ENCODE peak calls at places on chromosomes 5 and 9, in four cellular contexts. B, I, M and U are unnamed samples.

GRCh38 chr9:110260911-110261310 is 4.6 kb upstream of the TXN start:
- DNase-seq in B (no peak), I (no peak), M (no peak), U (no peak)

GRCh38 chr9:38467404-38467803 is 43.1 kb upstream of the IGFBPL1 start:
- DNase-seq in B (no peak), I (no peak), M (no peak), U (no peak)

GRCh38 chr9:71812385-71812784 is 44.1 kb upstream of the CEMIP2 start:
- DNase-seq in B (peak; percentile 67), I (no peak), M (no peak), U (no peak)

GRCh38 chr5:180669661-180670060 is 20.3 kb upstream of the FLT4 start:
- DNase-seq in B (no peak), I (no peak), M (peak; percentile 62), U (no peak)

GRCh38 chr5:142821027-142821732 is 51.0 kb downstream of the ARHGAP26 start:
- DNase-seq in B (no peak), I (no peak), M (no peak), U (no peak)

GRCh38 chr5:39519566-39520231 is 94.9 kb upstream of the DAB2 start:
- DNase-seq in B (no peak), I (no peak), M (no peak), U (no peak)

GRCh38 chr9:92180669-92181181 is 65.5 kb upstream of the SPTLC1 start:
- DNase-seq in B (peak; percentile 56), I (no peak), M (no peak), U (no peak)

GRCh38 chr5:66848749-66849641 is 252.8 kb downstream of the MAST4 start:
- DNase-seq in B (no peak), I (no peak), M (no peak), U (no peak)

GRCh38 chr9:92151691-92152393 is 36.6 kb upstream of the SPTLC1 start:
- DNase-seq in B (no peak), I (no peak), M (no peak), U (no peak)

GRCh38 chr5:179259731-179260323 is 85.4 kb downstream of the ADAMTS2 start:
- DNase-seq in B (no peak), I (no peak), M (no peak), U (peak; percentile 37)

GRCh38 chr5:163399923-163400322 is 37.5 kb upstream of the CCNG1 start:
- DNase-seq in B (no peak), I (no peak), M (no peak), U (no peak)

GRCh38 chr5:81842795-81843377 is 92.0 kb upstream of the SSBP2 start:
- DNase-seq in B (no peak), I (no peak), M (no peak), U (no peak)

GRCh38 chr9:114308361-114308950 is 14.4 kb upstream of the ORM1 start:
- DNase-seq in B (no peak), I (no peak), M (peak; percentile 72), U (no peak)

GRCh38 chr5:6718161-6718681 is 5.0 kb downstream of the TENT4A start:
- DNase-seq in B (no peak), I (no peak), M (peak; percentile 58), U (no peak)

DNA sequence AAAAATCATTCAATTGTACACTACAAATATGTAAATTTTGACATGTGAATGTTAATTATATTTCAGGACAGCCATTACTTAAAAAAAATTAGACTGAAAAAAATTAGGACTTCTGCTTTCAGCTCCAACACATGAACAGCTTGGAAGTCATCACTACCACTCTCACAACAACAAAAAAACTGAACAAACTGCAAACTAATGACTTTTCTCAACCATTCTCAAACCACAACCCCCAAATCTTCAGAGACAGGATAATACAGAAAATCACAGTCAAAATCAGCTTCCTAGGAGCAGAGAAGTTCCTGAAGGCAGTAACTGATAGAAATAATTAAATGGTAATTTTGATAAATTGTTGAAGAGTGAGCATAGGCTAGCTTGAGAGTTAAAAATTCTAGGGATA is 686.4 kb downstream of the TLE1 start:
- DNase-seq in B (no peak), I (no peak), M (no peak), U (no peak)
- H3K4me3 ChIP-seq in B (no peak overlapping the region), I (no peak overlapping the region), M (no peak overlapping the region), U (no peak overlapping the region)

GRCh38 chr5:55892479-55892878 is 41.3 kb downstream of the IL31RA start:
- DNase-seq in B (no peak), I (no peak), M (no peak), U (no peak)
- TF ChIP-seq POLR2A in B (no peak), I (no peak), M (no peak), U (no peak)

DNA sequence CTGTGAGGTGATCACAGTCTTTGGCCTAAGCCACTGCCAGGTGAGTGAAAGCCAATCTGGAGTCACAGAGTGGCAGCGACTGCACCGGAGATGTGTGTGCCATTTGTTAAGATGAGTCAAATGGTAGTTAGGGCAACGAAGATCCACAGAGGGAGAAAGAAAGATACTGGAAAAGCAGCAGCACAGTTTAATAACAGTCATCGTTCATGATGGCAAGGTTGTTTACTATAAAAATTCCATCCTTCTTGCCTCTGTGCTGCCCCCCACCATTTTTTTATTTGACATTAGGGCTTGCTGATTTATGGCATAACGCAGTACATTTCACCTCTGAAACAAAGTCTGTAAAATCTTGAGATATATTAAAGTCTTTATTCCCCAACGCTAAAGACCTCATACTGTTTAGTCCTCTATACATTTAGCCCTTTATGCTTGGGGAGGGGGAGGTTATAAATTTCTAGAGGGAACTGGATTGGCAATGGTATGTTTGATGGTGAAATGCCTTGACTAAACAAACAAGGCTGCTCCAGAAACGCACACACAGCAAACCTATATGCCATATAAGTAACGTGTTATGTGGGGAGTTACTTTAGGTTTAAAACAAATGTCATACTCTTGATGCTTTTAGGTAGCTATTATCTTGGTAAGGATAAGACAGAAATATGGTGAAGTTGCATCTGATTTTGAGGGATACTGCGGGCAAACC is 55.8 kb upstream of the ABL1 start:
- DNase-seq in B (no peak), I (no peak), M (no peak), U (no peak)
- H3K4me3 ChIP-seq in B (no peak overlapping the region), I (no peak overlapping the region), M (no peak overlapping the region), U (no peak overlapping the region)

DNA sequence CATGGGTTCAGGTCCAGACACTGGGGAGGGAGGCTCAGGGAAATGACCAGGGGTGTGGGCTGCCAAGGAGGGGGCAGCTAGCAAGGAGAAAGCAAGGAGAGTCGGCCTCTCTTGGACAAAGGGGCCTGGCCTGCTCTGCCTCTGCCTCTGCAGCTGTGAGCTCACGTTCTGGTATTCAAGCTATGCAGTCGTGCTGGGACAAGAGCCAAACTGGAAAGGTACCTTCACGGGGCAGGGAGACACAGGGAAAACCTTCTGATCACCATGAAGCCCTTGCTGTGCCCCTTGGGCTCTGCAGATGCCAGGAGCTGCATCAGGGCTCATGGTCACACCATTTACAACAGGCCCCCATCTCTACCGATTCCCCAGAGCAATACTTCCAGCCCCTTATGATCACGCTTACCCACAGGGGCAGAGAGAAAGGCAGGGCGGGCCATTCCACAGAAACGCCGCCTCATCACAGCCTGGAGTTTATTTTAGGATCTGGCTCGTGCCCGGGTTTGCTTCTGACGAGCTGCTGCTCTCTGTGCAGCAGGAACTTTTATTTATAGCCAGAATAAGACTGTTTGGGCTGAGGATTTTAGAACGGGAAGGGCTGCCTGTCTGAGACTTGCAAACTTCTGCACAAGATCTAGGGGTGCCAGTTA is 63.3 kb downstream of the PRRT1B start:
- DNase-seq in B (peak; percentile 90), I (peak; percentile 39), M (no peak), U (no peak)
- TF ChIP-seq POLR2A in B (no peak), I (no peak), M (no peak), U (no peak)

GRCh38 chr9:4086119-4087088 is 213.5 kb downstream of the GLIS3 start:
- DNase-seq in B (peak; percentile 43), I (no peak), M (no peak), U (no peak)

GRCh38 chr9:4081549-4081895 is 218.3 kb downstream of the GLIS3 start:
- DNase-seq in B (no peak), I (no peak), M (no peak), U (no peak)

GRCh38 chr9:4082948-4083347 is 216.9 kb downstream of the GLIS3 start:
- DNase-seq in B (no peak), I (no peak), M (no peak), U (no peak)

GRCh38 chr9:4081948-4082347 is 217.9 kb downstream of the GLIS3 start:
- DNase-seq in B (no peak), I (no peak), M (no peak), U (no peak)

DNA sequence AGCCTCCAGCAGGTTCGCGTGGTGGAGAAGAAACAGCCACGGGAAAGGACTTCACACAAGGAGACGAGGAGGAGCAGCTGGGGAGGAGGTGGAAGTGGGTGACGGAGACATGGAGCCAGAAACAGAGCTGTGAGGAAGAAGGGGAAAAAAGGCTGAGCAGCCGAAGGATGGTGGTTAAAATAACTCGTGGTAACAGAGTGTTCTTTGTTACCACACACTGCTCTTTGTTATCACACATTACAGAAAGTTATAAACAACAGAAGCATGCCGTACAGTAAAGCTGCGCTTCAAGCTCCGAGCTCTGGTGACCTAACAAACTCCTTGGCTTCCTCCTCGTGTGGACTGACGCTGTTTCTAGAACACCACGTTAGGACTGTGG is 215.4 kb downstream of the GLIS3 start:
- DNase-seq in B (peak; percentile 50), I (no peak), M (no peak), U (no peak)
- H3K4me3 ChIP-seq in B (no peak overlapping the region), I (no peak overlapping the region), M (no peak overlapping the region), U (no peak overlapping the region)

GRCh38 chr5:50667653-50668403 is 1.4 kb downstream of the PARP8 start:
- DNase-seq in B (peak; percentile 74), I (no peak), M (peak; percentile 90), U (peak; percentile 79)
- TF ChIP-seq POLR2A in B (no peak), I (no peak), M (no peak), U (peak; percentile 55)